ENCODE peak calls at places on chromosomes 4 and X, in seven cellular contexts. J is BJ, E is psoas muscle, D is OCI-LY7, K is dorsolateral prefrontal cortex, M is colonic mucosa, O is astrocyte. T is an unnamed sample.

GRCh38 chr4:83334425-83335241 is at the start of gene HPSE:
- DNase-seq in J (peak), D (peak), O (peak), K (peak), E (peak), M (peak), T (no peak)

GRCh38 chrX:109902665-109903064 is 100.2 kb upstream of the TMEM164 start:
- DNase-seq in D (no peak), E (no peak), O (peak), J (no peak), M (no peak), K (no peak), T (no peak)

GRCh38 chrX:10072786-10073568 is 83.8 kb upstream of the CLCN4 start:
- DNase-seq in M (no peak), E (no peak), K (no peak), O (no peak), J (no peak), D (no peak), T (no peak)

GRCh38 chr4:22850630-22851029 is 157.9 kb downstream of the GBA3 start:
- DNase-seq in M (no peak), J (no peak), D (no peak), E (no peak), K (no peak), O (no peak), T (no peak)

GRCh38 chr4:54384563-54384962 is 155.5 kb downstream of the PDGFRA start:
- DNase-seq in M (peak), O (peak), E (no peak), D (peak), K (peak), J (no peak), T (peak)

GRCh38 chr4:113397114-113397701 is 347.8 kb downstream of the ANK2 start:
- DNase-seq in D (no peak), O (peak), J (peak), E (no peak), M (no peak), K (no peak), T (no peak)

GRCh38 chr4:3045500-3045850 is 28.9 kb downstream of the HTT-AS start:
- DNase-seq in O (peak), M (peak), J (no peak), K (no peak), E (peak), D (no peak), T (no peak)

GRCh38 chr4:151035321-151035720 is 20.2 kb upstream of the LRBA start:
- DNase-seq in E (no peak), M (peak), D (no peak), J (no peak), O (no peak), K (no peak), T (peak)

GRCh38 chr4:37858877-37859276 is 32.0 kb upstream of the TBC1D1 start:
- DNase-seq in J (no peak), K (no peak), M (no peak), O (no peak), E (no peak), D (no peak), T (no peak)

GRCh38 chr4:108433832-108434231 is 186.5 kb upstream of the RPL34 start:
- DNase-seq in M (peak), J (peak), O (peak), D (no peak), E (no peak), K (no peak), T (no peak)

GRCh38 chr4:87975466-87975865 is at the start of gene SPP1:
- DNase-seq in M (no peak), D (peak), O (peak), J (no peak), E (no peak), K (peak), T (no peak)

GRCh38 chr4:87977521-87978278 is 2.2 kb downstream of the SPP1 start:
- DNase-seq in E (no peak), K (no peak), O (no peak), J (no peak), D (no peak), M (no peak), T (no peak)

GRCh38 chr4:87971866-87972265 is 3.6 kb upstream of the SPP1 start:
- DNase-seq in M (no peak), K (no peak), D (no peak), E (no peak), O (no peak), J (no peak), T (no peak)

GRCh38 chr4:87974856-87975462 is 555 bp upstream of the SPP1 start:
- DNase-seq in J (no peak), D (no peak), K (no peak), M (no peak), O (peak), E (no peak), T (no peak)

DNA sequence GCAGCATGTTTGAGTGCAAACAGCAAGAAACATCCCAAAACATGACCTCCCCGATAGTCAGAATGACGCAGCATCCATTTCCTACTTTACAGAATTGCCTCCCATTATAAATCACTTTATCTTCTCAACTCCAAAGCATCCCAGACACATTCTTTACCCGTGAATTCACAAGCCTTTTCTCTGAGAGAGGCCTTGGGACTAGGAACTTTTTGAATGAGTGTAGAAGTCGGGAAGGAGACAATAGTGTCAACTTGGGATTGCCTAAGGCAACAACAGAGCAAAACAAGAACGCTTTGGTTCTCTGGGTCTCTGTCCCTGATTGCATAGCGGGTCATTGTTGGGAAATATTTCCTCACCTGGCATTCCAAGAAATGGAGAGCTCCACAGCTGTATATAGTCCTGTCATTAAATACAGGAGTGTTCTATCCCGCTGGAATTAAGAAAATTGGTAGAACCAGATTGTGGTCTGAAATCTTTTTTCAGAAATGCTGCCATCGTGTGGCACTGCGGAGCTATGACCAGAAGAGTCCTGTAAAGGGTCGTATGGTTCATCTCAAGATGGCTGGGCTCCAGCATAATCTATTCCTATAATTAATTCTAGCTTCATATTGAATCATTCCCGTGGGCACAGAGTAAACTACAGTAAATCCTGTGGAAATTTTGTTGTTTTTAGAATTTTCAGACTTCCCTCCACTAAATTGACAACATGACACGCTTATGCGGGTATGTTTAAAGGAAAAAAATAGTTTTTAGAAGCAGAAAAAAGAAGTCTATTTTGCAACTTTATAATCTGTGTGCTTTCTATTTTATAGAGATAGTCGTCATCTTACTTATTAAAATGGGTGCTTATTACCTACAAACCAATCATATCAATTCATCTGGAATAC is 2.0 kb upstream of the SPP1 start:
- DNase-seq in E (no peak), M (peak), O (peak), J (peak), K (no peak), D (peak), T (no peak)
- H3K4me3 ChIP-seq in E (no peak), M (no peak), O (peak), J (peak), K (peak), D (no peak), T (no peak)

GRCh38 chr4:153542835-153543234 is 76.7 kb downstream of the TMEM131L start:
- DNase-seq in J (no peak), M (no peak), D (no peak), O (no peak), K (no peak), E (no peak), T (no peak)
- TF ChIP-seq CTCF in J (no peak), M (no peak), D (peak), O (no peak), K (no peak), E (no peak), T (no peak)

GRCh38 chr4:159516556-159516955 is 413.7 kb downstream of the RAPGEF2 start:
- DNase-seq in J (peak), M (no peak), K (no peak), D (no peak), O (peak), E (no peak), T (no peak)
- H3K4me3 ChIP-seq in J (no peak), M (no peak), K (no peak), D (no peak), O (no peak), E (no peak), T (no peak)

DNA sequence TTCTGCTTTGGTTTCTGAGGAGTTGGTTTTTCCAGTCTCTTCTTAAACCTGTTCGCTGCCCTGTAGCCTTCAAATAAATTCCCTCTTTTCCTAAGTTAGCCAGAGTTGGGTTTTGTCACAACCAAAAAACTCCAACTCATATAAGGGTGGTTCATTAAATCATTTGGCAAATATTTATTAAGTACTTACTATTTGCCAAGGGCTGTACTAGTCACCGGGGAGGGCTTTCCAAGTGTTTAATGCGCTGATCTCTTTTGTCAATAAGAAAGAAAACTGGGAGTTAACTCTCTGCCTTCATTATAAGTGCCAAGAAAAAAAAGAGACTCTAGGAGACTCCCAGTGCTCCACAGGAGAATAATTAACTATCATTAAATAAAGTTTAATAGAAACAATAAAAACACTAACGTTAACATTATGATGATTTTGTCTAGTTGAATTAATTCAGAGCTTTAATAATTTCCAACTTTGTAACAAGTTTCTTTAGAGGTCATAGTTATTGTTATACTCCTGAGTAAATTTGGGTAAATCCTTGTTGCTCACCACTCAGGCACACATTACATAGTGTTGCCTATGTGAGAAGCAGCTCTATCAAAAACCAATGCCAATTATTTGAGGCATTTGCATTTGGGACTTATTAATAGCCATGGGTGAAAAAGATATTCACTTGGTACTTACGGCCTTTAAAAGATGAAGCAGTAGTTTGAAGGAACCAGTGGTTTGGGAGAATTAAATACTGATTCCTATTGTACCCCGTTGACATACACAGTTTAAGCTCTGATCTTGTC is 122.5 kb upstream of the TEX13D start:
- DNase-seq in J (no peak), D (no peak), O (no peak), M (no peak), E (no peak), K (no peak), T (peak)
- TF ChIP-seq CTCF in J (no peak), D (no peak), O (no peak), M (no peak), E (no peak), K (no peak), T (no peak)

GRCh38 chrX:36422368-36422767 is 502.8 kb downstream of the CFAP47 start:
- DNase-seq in M (no peak), E (no peak), K (no peak), D (no peak), O (no peak), J (no peak), T (no peak)
- H3K4me3 ChIP-seq in M (no peak), E (no peak), K (no peak), D (no peak), O (no peak), J (no peak), T (no peak)

DNA sequence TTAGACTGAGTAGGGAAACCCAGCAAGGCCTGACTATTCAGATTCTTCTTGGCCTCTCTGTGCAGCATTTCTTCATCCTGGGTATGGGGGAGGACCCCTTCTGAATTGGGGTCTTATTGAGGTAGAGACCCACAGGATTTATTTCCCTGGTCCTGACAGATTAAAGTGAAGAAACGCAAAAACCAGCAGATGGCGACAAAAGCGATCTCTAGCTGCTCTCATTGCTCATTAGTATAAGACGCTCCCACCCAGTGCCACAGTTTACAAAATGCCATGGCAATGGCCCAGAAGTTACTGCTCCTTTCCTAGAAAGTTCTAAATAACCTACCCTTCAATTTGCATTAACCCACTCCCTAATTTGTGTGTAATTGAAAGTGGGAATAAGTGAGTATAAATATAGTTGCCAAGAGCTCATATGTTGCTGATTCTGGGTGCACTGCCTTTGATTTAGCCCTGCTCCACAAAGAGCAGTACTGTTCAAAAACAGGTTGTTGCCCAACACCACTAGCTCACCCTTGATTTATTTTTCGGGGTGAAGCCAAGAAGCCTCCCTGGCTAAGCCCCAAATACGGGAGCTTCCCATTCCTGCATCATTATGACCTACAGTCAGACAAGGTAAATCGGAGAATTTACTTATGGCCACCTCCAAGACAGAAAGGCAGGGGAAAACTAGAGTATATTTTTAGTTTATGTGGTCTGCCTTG is 3.7 kb upstream of the BEX4 start:
- DNase-seq in J (no peak), M (peak), D (peak), O (peak), E (no peak), K (no peak), T (no peak)
- TF ChIP-seq CTCF in J (peak), M (peak), D (peak), O (peak), E (peak), K (peak), T (peak)

GRCh38 chrX:12139934-12140611 is 1.8 kb downstream of the FRMPD4 start:
- DNase-seq in K (no peak), M (no peak), J (no peak), O (no peak), D (no peak), E (no peak), T (no peak)
- H3K4me3 ChIP-seq in K (peak), M (no peak), J (no peak), O (no peak), D (no peak), E (no peak), T (no peak)

T was measured in LNCaP clone FGC.